ENCODE peak calls at places on chromosomes 16 and 17, in eight cellular contexts. N is fibroblast of pulmonary artery, P is choroid plexus epithelial cell, K is fibroblast of the aortic adventitia, V is tibial nerve, D is adrenal gland, R is IMR-90, F is right lobe of liver. G is an unnamed sample.

GRCh38 chr16:85717393-85718152 is 28.8 kb upstream of the GINS2 start:
- DNase-seq in N (peak; percentile 69), P (peak; percentile 64), K (peak; percentile 64), V (peak; percentile 74), D (peak; percentile 83), R (peak; percentile 47), F (peak; percentile 82), G (peak; percentile 32)

GRCh38 chr17:57537524-57538410 is 207.3 kb downstream of the CCDC182 start:
- DNase-seq in N (peak; percentile 40), P (no peak), K (no peak), V (no peak), D (no peak), R (no peak), F (no peak), G (no peak)

GRCh38 chr17:16488572-16488997 is 3.4 kb downstream of the LRRC75A start:
- DNase-seq in N (no peak), P (no peak), K (no peak), V (no peak), D (peak; percentile 74), R (no peak), F (no peak), G (no peak)

GRCh38 chr17:51764387-51764971 is 394.0 kb downstream of the CA10 start:
- DNase-seq in N (peak; percentile 75), P (peak; percentile 74), K (peak; percentile 64), V (peak; percentile 24), D (peak; percentile 55), R (peak; percentile 45), F (peak; percentile 22), G (peak; percentile 40)

GRCh38 chr16:87713469-87714229 is 52.1 kb downstream of the KLHDC4 start:
- DNase-seq in N (no peak), P (no peak), K (no peak), V (no peak), D (no peak), R (no peak), F (no peak), G (no peak)

GRCh38 chr16:7363397-7364053 is 30.9 kb downstream of the RBFOX1 start:
- DNase-seq in N (no peak), P (no peak), K (no peak), V (no peak), D (peak; percentile 82), R (no peak), F (no peak), G (no peak)

GRCh38 chr17:73308017-73308823 is 3.6 kb downstream of the CDC42EP4 start:
- DNase-seq in N (peak; percentile 98), P (peak; percentile 95), K (peak; percentile 98), V (peak; percentile 65), D (peak; percentile 97), R (peak; percentile 93), F (peak; percentile 86), G (peak; percentile 91)

GRCh38 chr16:49860593-49860992 is 4.7 kb upstream of the ZNF423 start:
- DNase-seq in N (no peak), P (no peak), K (no peak), V (no peak), D (no peak), R (no peak), F (no peak), G (no peak)

GRCh38 chr16:55542459-55543082 is 23.9 kb upstream of the CAPNS2 start:
- DNase-seq in N (peak; percentile 68), P (peak; percentile 72), K (peak; percentile 77), V (peak; percentile 17), D (no peak), R (peak; percentile 72), F (no peak), G (peak; percentile 53)

GRCh38 chr16:4298761-4299522 is 16.9 kb upstream of the GLIS2 start:
- DNase-seq in N (peak; percentile 92), P (peak; percentile 84), K (peak; percentile 94), V (no peak), D (peak; percentile 79), R (peak; percentile 94), F (no peak), G (peak; percentile 94)

GRCh38 chr16:14955546-14956231 is 18.4 kb downstream of the NPIPA1 start:
- DNase-seq in N (no peak), P (no peak), K (no peak), V (no peak), D (peak; percentile 92), R (no peak), F (peak; percentile 76), G (no peak)

GRCh38 chr16:85718682-85719081 is 29.9 kb upstream of the GINS2 start:
- DNase-seq in N (no peak), P (peak; percentile 13), K (no peak), V (no peak), D (no peak), R (no peak), F (no peak), G (no peak)

GRCh38 chr16:67082891-67083290 is 26.9 kb upstream of the PHAF1 start:
- DNase-seq in N (no peak), P (no peak), K (no peak), V (no peak), D (no peak), R (peak; percentile 22), F (no peak), G (no peak)

GRCh38 chr17:4635823-4636375 is 5.6 kb downstream of the ALOX15 start:
- DNase-seq in N (no peak), P (no peak), K (no peak), V (no peak), D (no peak), R (no peak), F (no peak), G (no peak)

GRCh38 chr17:2800367-2800766 is 4.1 kb downstream of the RAP1GAP2 start:
- DNase-seq in N (no peak), P (no peak), K (no peak), V (no peak), D (peak; percentile 73), R (no peak), F (no peak), G (no peak)

GRCh38 chr16:54174201-54174600 is 112.4 kb downstream of the IRX3 start:
- DNase-seq in N (no peak), P (no peak), K (no peak), V (no peak), D (no peak), R (no peak), F (no peak), G (no peak)

GRCh38 chr17:30113213-30113612 is 3.4 kb upstream of the NSRP1 start:
- DNase-seq in N (peak; percentile 24), P (no peak), K (peak; percentile 23), V (no peak), D (no peak), R (no peak), F (peak; percentile 35), G (no peak)

GRCh38 chr17:15185625-15185991 is 79.5 kb downstream of the PMP22 start:
- DNase-seq in N (peak; percentile 53), P (peak; percentile 87), K (peak; percentile 45), V (peak; percentile 58), D (peak; percentile 51), R (peak; percentile 36), F (no peak), G (peak; percentile 83)

DNA sequence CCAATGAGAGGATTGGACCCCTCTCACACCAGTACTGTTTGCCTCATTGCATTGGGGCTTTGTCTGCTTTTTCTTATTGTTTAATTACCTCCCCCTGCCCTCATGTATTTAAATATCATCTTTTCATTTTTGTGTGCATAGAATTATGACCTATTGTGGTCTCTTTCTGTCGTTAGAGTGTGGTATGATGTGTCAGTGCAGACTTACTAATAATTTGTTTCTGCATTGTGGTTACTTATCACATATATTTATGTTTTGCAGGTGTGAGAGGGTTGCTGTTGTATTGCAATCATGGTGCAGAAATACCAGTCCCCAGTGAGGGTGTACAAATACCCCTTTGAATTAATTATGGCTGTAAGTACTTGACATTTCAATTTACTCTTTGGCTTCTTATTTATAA is 2.5 kb downstream of the SEC14L1 start:
- DNase-seq in N (no peak), P (no peak), K (no peak), V (no peak), D (no peak), R (no peak), F (no peak), G (no peak)
- H3K4me3 ChIP-seq in N (peak overlapping the region; percentile 92), P (peak overlapping the region; percentile 23), K (no peak overlapping the region), V (peak overlapping the region; percentile 94), D (no peak overlapping the region), R (no peak overlapping the region), F (peak overlapping the region; percentile 71), G (no peak overlapping the region)

GRCh38 chr16:68309798-68310197 is 948 bp downstream of the SLC7A6OS start:
- DNase-seq in N (no peak), P (no peak), K (no peak), V (no peak), D (no peak), R (no peak), F (no peak), G (no peak)

GRCh38 chr16:68311316-68311620 is 449 bp downstream of the PRMT7 start:
- DNase-seq in N (no peak), P (peak; percentile 55), K (no peak), V (no peak), D (no peak), R (peak; percentile 39), F (no peak), G (no peak)

GRCh38 chr16:68306633-68307032 is 4.1 kb downstream of the SLC7A6OS start:
- DNase-seq in N (no peak), P (no peak), K (no peak), V (no peak), D (no peak), R (no peak), F (no peak), G (no peak)

GRCh38 chr16:68313116-68313515 is 2.3 kb downstream of the PRMT7 start:
- DNase-seq in N (no peak), P (no peak), K (no peak), V (no peak), D (no peak), R (no peak), F (no peak), G (peak; percentile 42)

GRCh38 chr16:68310441-68311315 is at the start of the genes PRMT7 and SLC7A6OS:
- DNase-seq in N (peak; percentile 85), P (peak; percentile 89), K (peak; percentile 81), V (peak; percentile 89), D (peak; percentile 92), R (peak; percentile 84), F (peak; percentile 93), G (peak; percentile 88)
- TF ChIP-seq CTCF in N (no peak), P (no peak), K (no peak), V (no peak), D (peak; percentile 20), R (peak; percentile 5), F (peak; percentile 22), G (no peak)

GRCh38 chr16:23694707-23695373 is 16.2 kb downstream of the PLK1 start:
- DNase-seq in N (peak; percentile 37), P (peak; percentile 67), K (peak; percentile 28), V (no peak), D (peak; percentile 47), R (peak; percentile 38), F (peak; percentile 24), G (peak; percentile 54)
- H3K4me3 ChIP-seq in N (no peak overlapping the region), P (peak overlapping the region; percentile 55), K (no peak overlapping the region), V (peak overlapping the region; percentile 25), D (no peak overlapping the region), R (no peak overlapping the region), F (no peak overlapping the region), G (no peak overlapping the region)

DNA sequence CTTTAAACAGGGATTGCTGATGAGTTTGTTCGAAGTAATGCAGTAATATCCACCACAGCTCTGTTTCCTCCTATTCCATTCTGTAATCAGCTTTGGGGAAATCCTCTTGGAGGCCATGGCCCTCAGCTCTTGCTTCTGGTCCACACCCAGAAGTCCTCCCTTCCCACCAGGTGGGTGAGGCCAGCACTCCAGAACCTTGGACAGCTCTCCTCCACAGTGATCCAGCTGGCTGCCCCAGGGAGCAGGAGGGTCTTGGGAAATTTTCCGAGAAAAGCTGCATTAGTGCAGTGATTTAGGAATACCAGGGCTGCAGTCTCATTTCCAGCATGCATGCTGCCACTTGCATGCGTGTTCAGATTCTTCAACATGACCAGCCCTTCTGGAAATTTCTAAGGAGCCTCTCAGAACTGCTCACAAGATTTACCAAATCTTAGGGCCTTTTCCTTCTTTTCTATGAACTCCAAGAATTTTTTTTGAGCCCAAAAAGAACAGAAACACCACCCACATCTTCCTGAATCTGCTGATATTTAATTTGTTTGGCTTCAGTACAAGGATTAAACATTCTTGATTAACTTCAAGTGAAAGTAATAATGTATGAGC is 4.2 kb downstream of the SMPD3 start:
- DNase-seq in N (peak; percentile 53), P (peak; percentile 57), K (peak; percentile 30), V (no peak), D (peak; percentile 27), R (peak; percentile 21), F (peak; percentile 39), G (peak; percentile 53)
- TF ChIP-seq CTCF in N (no peak), P (no peak), K (no peak), V (no peak), D (no peak), R (no peak), F (no peak), G (no peak)